ENCODE peak calls at places on chromosomes 6 and 20, in eight cellular contexts. L, Q, J, S, C, U, Y and G are unnamed samples.

GRCh38 chr6:39887692-39888450 is 46.4 kb downstream of the MOCS1 start:
- DNase-seq in U (peak; percentile 95), L (peak; percentile 85), J (peak; percentile 47), S (no peak), Q (peak; percentile 90), C (no peak), Y (peak; percentile 78), G (peak; percentile 90)

GRCh38 chr6:10071631-10072220 is 343.1 kb downstream of the TFAP2A start:
- DNase-seq in Q (no peak), S (no peak), L (no peak), U (no peak), J (no peak), Y (no peak), C (no peak), G (no peak)

GRCh38 chr20:31718952-31719643 is 3.6 kb downstream of the BCL2L1 start:
- DNase-seq in U (no peak), Y (no peak), S (no peak), Q (no peak), C (no peak), L (peak; percentile 1), J (no peak), G (no peak)

GRCh38 chr20:57040461-57040860 is 226.0 kb downstream of the BMP7 start:
- DNase-seq in L (no peak), C (no peak), J (no peak), U (no peak), Y (no peak), S (no peak), Q (no peak), G (no peak)

GRCh38 chr20:47351643-47352331 is 4.7 kb downstream of the ZMYND8 start:
- DNase-seq in L (no peak), Y (no peak), S (no peak), C (no peak), U (no peak), Q (no peak), J (no peak), G (no peak)

GRCh38 chr6:13296536-13296997 is 31.8 kb downstream of the TBC1D7 start:
- DNase-seq in J (no peak), C (peak; percentile 52), S (no peak), U (no peak), Q (no peak), L (no peak), Y (no peak), G (no peak)

GRCh38 chr20:13425401-13425800 is 204.3 kb downstream of the ISM1 start:
- DNase-seq in U (no peak), Q (no peak), L (no peak), Y (no peak), S (no peak), C (no peak), J (no peak), G (no peak)

GRCh38 chr6:47631248-47632196 is 66.9 kb upstream of the ADGRF4 start:
- DNase-seq in U (peak; percentile 45), L (no peak), J (no peak), Y (no peak), S (peak; percentile 55), Q (no peak), C (no peak), G (no peak)

GRCh38 chr20:14955396-14955795 is 618.0 kb upstream of the FLRT3 start:
- DNase-seq in C (no peak), U (no peak), S (no peak), Y (no peak), Q (no peak), J (no peak), L (no peak), G (no peak)

GRCh38 chr6:23533954-23534725 is 591.9 kb upstream of the NRSN1 start:
- DNase-seq in U (no peak), C (no peak), S (no peak), J (no peak), Q (no peak), L (no peak), Y (no peak), G (no peak)

GRCh38 chr6:133242761-133243590 is 1.8 kb downstream of the EYA4 start:
- DNase-seq in L (no peak), Q (peak; percentile 40), U (peak; percentile 26), Y (no peak), S (no peak), J (no peak), C (no peak), G (no peak)

GRCh38 chr6:1110164-1110563 is 201.7 kb upstream of the FOXQ1 start:
- DNase-seq in Q (no peak), Y (no peak), U (no peak), L (no peak), J (no peak), C (peak; percentile 50), S (peak; percentile 22), G (no peak)

GRCh38 chr6:36911946-36912555 is 26.3 kb downstream of the C6orf89 start:
- DNase-seq in C (no peak), Y (no peak), J (no peak), U (no peak), S (no peak), Q (no peak), L (no peak), G (no peak)

GRCh38 chr20:3658708-3659491 is 4.3 kb downstream of the GFRA4 start:
- DNase-seq in U (no peak), Y (no peak), J (peak; percentile 6), C (peak; percentile 72), L (no peak), S (no peak), Q (no peak), G (no peak)

DNA sequence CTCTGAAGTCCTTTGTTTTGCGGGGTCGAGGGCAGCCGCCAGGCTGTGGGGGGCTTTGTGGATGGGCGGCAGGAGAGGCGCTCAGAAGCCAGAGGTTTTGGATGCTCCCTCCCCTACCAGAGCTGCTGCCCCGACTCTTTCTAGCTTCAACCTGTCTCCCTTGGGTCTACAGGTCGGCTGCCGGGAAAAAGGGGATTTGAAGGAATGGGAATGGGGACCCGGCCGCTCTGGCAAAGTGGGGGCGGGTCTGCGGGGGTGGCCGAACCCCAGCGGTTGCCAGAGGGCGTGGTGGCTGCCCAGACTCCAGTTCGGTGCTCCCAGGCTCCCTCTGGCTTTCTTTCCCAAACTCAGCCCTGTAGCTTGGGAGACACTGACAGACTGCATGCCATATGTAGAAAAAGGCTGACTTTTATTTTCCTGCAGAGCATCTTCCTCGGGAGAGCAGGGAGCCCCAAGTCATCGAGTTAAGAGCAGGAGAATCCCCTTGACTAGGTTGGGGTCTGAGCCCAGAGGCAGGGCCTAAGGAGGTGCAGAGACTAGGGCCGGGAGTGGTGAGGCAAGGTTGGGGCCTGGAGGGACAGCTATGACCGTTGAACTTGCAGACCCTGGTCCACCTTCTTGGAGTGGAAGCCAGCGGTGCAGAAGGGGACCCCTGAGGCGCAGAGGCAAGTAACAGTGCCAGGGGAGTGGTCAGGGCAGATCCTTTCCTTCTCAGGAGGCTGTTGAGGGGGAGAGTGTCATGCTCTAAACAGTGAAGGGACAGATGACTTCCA is 1.4 kb upstream of the PPP1R18 start:
- DNase-seq in L (peak; percentile 69), C (no peak), J (no peak), Q (peak; percentile 64), Y (peak; percentile 66), U (peak; percentile 47), S (no peak), G (no peak)
- TF ChIP-seq POLR2A in L (no peak), C (no peak), J (no peak), Q (peak; percentile 55), Y (no peak), U (peak; percentile 68), S (no peak), G (no peak)

DNA sequence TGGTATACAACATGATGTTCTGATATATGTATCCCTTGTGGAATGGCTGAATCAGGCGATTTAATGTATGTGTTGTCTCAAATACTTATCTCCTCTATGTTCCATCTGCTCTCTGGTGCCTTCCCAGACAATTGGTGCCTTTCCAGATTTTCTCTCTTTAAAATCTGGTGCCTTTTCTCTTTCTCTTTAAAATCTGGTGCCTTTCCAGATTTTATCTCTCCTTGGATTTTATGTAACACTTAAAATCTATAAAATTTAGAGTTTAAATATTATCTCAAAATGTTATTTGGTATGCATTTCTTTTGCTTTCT is 116.3 kb downstream of the KIF13A start:
- DNase-seq in Y (no peak), Q (no peak), S (no peak), C (no peak), J (no peak), U (no peak), L (no peak), G (no peak)
- TF ChIP-seq POLR2A in Y (no peak), Q (no peak), S (no peak), C (no peak), J (no peak), U (no peak), L (no peak), G (no peak)

GRCh38 chr20:9179867-9180266 is 111.0 kb downstream of the PLCB4 start:
- DNase-seq in Q (no peak), U (peak; percentile 15), L (no peak), J (no peak), S (no peak), Y (no peak), C (no peak), G (no peak)

GRCh38 chr20:9177278-9177677 is 108.4 kb downstream of the PLCB4 start:
- DNase-seq in Q (no peak), U (no peak), L (no peak), C (no peak), Y (no peak), J (no peak), S (no peak), G (no peak)

GRCh38 chr20:9180480-9181257 is 111.8 kb downstream of the PLCB4 start:
- DNase-seq in S (no peak), U (no peak), C (no peak), L (no peak), Y (no peak), J (no peak), Q (no peak), G (no peak)

DNA sequence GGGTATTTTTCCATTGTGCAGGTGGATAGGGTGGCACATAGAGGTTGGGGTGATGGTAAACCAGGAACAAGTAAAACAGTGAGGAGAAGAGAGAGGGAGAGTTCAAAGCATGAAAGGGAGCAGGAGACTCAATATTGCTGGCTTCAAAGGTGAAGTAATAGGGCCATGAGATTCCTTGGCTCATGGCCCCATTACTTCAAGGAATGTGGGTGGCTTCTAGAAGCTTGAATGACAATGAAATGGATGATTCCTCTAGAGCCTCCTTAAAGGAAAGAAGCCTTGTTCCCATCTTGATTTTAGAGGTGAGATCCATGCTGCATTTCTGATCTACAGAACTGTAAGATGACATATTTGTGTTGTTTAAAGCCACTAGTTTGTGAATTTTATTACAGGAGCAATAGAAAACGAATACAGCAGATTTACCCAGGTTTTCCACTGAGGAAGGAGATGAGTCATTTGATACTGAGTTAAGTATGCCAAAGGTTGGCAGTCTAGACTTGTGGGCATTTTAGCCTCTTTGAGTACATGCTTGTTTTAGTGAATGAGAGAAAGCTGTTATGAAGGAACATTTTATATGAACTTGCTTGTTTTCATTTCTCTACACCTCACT is 110.4 kb downstream of the PLCB4 start:
- DNase-seq in S (no peak), C (no peak), Q (no peak), U (peak; percentile 50), L (no peak), Y (no peak), J (no peak), G (no peak)
- TF ChIP-seq POLR2A in S (no peak), C (no peak), Q (no peak), U (no peak), L (no peak), Y (no peak), J (no peak), G (no peak)

DNA sequence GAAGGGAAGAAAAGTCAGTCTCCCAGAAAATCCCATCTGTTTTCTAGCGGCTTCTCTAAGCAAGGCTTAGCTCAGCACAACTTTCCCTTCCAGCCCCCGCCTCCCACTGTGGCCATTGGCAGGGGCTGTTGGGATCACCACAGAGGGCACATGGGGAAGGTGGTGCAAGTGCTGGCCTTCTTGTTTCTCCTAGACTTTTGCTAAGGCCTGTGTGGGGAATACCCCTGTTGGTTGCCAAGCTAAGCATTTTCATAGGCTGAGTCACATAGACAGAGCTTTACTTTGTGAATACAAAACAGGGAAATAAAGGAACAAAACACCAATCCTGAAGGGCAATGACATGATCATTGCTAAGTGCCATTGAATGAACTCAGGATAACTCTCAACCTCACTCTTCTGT is 32.4 kb upstream of the TIAM2 start:
- DNase-seq in L (no peak), U (peak; percentile 89), J (no peak), Y (no peak), S (no peak), C (no peak), Q (no peak), G (peak; percentile 42)
- TF ChIP-seq POLR2A in L (no peak), U (no peak), J (no peak), Y (no peak), S (no peak), C (no peak), Q (no peak), G (no peak)